ENCODE peak calls at places on chromosomes 3 and 15, in six cellular contexts. X is neuronal stem cell, B is H1, T is H9, O is IMR-90, F is mesenchymal stem cell. S is an unnamed sample.
A peak's percentile ranks its signal among the peaks of the same experiment; 100 is the strongest.

GRCh38 chr3:127679534-127680145 is 6.9 kb downstream of the ABTB1 start:
- DNase-seq in X (no peak), B (peak; percentile 82), T (peak; percentile 63), O (no peak), F (no peak), S (no peak)

GRCh38 chr15:57340673-57341259 is 35.5 kb upstream of the CGNL1 start:
- DNase-seq in X (peak; percentile 48), B (no peak), T (peak; percentile 64), O (peak; percentile 65), F (peak; percentile 61), S (peak; percentile 71)

GRCh38 chr3:140541975-140542653 is 135.8 kb upstream of the TRIM42 start:
- DNase-seq in F (no peak), O (no peak), B (no peak), T (no peak), X (no peak), S (no peak)

GRCh38 chr3:66593978-66594377 is 93.2 kb upstream of the LRIG1 start:
- DNase-seq in T (no peak), X (no peak), O (peak; percentile 99), B (no peak), F (peak; percentile 82), S (peak; percentile 7)

GRCh38 chr3:178385280-178385952 is 150.8 kb upstream of the KCNMB2 start:
- DNase-seq in F (peak; percentile 59), T (no peak), X (peak; percentile 48), B (peak; percentile 50), O (peak; percentile 51), S (peak; percentile 48)

GRCh38 chr15:50685976-50686467 is 575 bp downstream of the TRPM7 start:
- DNase-seq in O (peak; percentile 47), F (peak; percentile 63), T (peak; percentile 65), X (no peak), B (peak; percentile 72), S (peak; percentile 87)

GRCh38 chr3:69675773-69676660 is 63.2 kb upstream of the MITF start:
- DNase-seq in O (no peak), F (no peak), T (no peak), B (no peak), X (no peak), S (no peak)

GRCh38 chr3:42063886-42064285 is 27.3 kb upstream of the TRAK1 start:
- DNase-seq in T (no peak), B (no peak), O (peak; percentile 79), F (peak; percentile 68), X (no peak), S (no peak)

GRCh38 chr3:71450162-71450561 is 133.4 kb downstream of the FOXP1 start:
- DNase-seq in O (no peak), T (no peak), X (no peak), B (no peak), F (no peak), S (no peak)

GRCh38 chr15:84755736-84756527 is 7.5 kb downstream of the ZNF592 start:
- DNase-seq in B (no peak), T (no peak), F (no peak), O (no peak), X (no peak), S (peak; percentile 50)

GRCh38 chr3:23865595-23866396 is 51.0 kb downstream of the NKIRAS1 start:
- DNase-seq in F (peak; percentile 84), X (peak; percentile 71), T (peak; percentile 60), B (no peak), O (peak; percentile 38), S (peak; percentile 88)

GRCh38 chr15:94644433-94644832 is 413.1 kb downstream of the MCTP2 start:
- DNase-seq in B (no peak), X (no peak), F (no peak), T (no peak), O (no peak), S (no peak)

GRCh38 chr15:60871731-60872130 is 357.4 kb downstream of the RORA start:
- DNase-seq in T (no peak), O (peak; percentile 42), F (peak; percentile 5), X (no peak), B (no peak), S (no peak)

GRCh38 chr3:63961891-63962290 is 49.7 kb upstream of the SCAANT1 start:
- DNase-seq in O (peak; percentile 68), T (no peak), F (peak; percentile 61), X (no peak), B (no peak), S (peak; percentile 70)

GRCh38 chr15:50119063-50119700 is at the start of gene ATP8B4:
- DNase-seq in X (peak; percentile 46), B (no peak), T (peak; percentile 31), O (no peak), F (no peak), S (peak; percentile 58)

GRCh38 chr3:154148541-154148940 is 27.4 kb downstream of the ARHGEF26 start:
- DNase-seq in X (no peak), B (no peak), O (no peak), F (no peak), T (no peak), S (peak; percentile 75)

GRCh38 chr3:113495035-113495434 is 19.9 kb downstream of the SPICE1 start:
- DNase-seq in F (peak; percentile 29), T (no peak), O (peak; percentile 44), X (no peak), B (no peak), S (peak; percentile 32)

GRCh38 chr15:71718116-71718910 is 92.0 kb upstream of the NR2E3 start:
- DNase-seq in X (no peak), B (no peak), F (no peak), T (no peak), O (no peak), S (no peak)

GRCh38 chr3:147616998-147617619 is 207.9 kb downstream of the ZIC1 start:
- DNase-seq in O (peak; percentile 12), F (peak; percentile 17), B (no peak), T (no peak), X (no peak), S (peak; percentile 31)

GRCh38 chr15:44812029-44812517 is 75.7 kb downstream of the TRIM69 start:
- DNase-seq in X (no peak), O (no peak), B (no peak), F (no peak), T (no peak), S (no peak)

GRCh38 chr3:186331043-186331442 is 31.0 kb downstream of the DGKG start:
- DNase-seq in B (no peak), T (no peak), F (no peak), X (no peak), O (no peak), S (no peak)

GRCh38 chr3:177620073-177620472 is 422.8 kb upstream of the TBL1XR1 start:
- DNase-seq in X (no peak), T (no peak), O (no peak), B (no peak), F (no peak), S (no peak)

GRCh38 chr3:24985631-24986030 is 442.4 kb upstream of the RARB start:
- DNase-seq in B (no peak), O (no peak), F (no peak), T (no peak), X (no peak), S (no peak)

GRCh38 chr3:162170581-162170980 is 674.0 kb downstream of the OTOL1 start:
- DNase-seq in B (no peak), O (peak; percentile 26), T (no peak), F (no peak), X (no peak), S (no peak)

GRCh38 chr3:42815826-42816225 is 6.6 kb downstream of the ACKR2 start:
- DNase-seq in O (no peak), B (no peak), T (no peak), X (no peak), F (no peak), S (no peak)

GRCh38 chr3:42005426-42005825 is 43.5 kb upstream of the ULK4 start:
- DNase-seq in X (no peak), F (no peak), T (no peak), O (no peak), B (no peak), S (no peak)

GRCh38 chr3:150253622-150254021 is 154.5 kb upstream of the TSC22D2 start:
- DNase-seq in X (no peak), B (no peak), F (peak; percentile 33), O (no peak), T (no peak), S (no peak)

GRCh38 chr3:55069950-55070349 is 142.1 kb upstream of the LRTM1 start:
- DNase-seq in F (no peak), B (no peak), T (no peak), O (no peak), X (no peak), S (peak; percentile 63)

GRCh38 chr15:31552482-31553099 is 226.0 kb downstream of the KLF13 start:
- DNase-seq in O (peak; percentile 24), T (no peak), F (no peak), X (no peak), B (no peak), S (no peak)

GRCh38 chr3:130601662-130602061 is 84.7 kb downstream of the COL6A6 start:
- DNase-seq in X (no peak), F (no peak), B (no peak), O (peak; percentile 40), T (no peak), S (no peak)
- H3K4me2 ChIP-seq in X (no peak overlapping the region), F (no peak overlapping the region), B (no peak overlapping the region), O (peak overlapping the region; percentile 65), T (no peak overlapping the region), S (no peak overlapping the region)

GRCh38 chr15:73125219-73125618 is 73.0 kb downstream of the NEO1 start:
- DNase-seq in X (no peak), T (no peak), B (no peak), O (peak; percentile 35), F (peak; percentile 71), S (peak; percentile 66)

GRCh38 chr15:73116164-73116563 is 63.9 kb downstream of the NEO1 start:
- DNase-seq in F (no peak), T (no peak), O (no peak), B (no peak), X (no peak), S (no peak)

GRCh38 chr15:73120269-73120668 is 68.0 kb downstream of the NEO1 start:
- DNase-seq in X (no peak), T (no peak), O (no peak), F (no peak), B (no peak), S (no peak)
- H2BK15ac ChIP-seq in X (no peak overlapping the region), T (no peak overlapping the region), O (no peak overlapping the region), F (no peak overlapping the region), B (no peak overlapping the region), S (no peak overlapping the region)

GRCh38 chr3:62911531-62911930 is 36.3 kb upstream of the CADPS start:
- DNase-seq in F (no peak), B (no peak), T (no peak), X (no peak), O (no peak), S (no peak)
- H3K4me2 ChIP-seq in F (no peak overlapping the region), B (no peak overlapping the region), T (no peak overlapping the region), X (no peak overlapping the region), O (no peak overlapping the region), S (no peak overlapping the region)

DNA sequence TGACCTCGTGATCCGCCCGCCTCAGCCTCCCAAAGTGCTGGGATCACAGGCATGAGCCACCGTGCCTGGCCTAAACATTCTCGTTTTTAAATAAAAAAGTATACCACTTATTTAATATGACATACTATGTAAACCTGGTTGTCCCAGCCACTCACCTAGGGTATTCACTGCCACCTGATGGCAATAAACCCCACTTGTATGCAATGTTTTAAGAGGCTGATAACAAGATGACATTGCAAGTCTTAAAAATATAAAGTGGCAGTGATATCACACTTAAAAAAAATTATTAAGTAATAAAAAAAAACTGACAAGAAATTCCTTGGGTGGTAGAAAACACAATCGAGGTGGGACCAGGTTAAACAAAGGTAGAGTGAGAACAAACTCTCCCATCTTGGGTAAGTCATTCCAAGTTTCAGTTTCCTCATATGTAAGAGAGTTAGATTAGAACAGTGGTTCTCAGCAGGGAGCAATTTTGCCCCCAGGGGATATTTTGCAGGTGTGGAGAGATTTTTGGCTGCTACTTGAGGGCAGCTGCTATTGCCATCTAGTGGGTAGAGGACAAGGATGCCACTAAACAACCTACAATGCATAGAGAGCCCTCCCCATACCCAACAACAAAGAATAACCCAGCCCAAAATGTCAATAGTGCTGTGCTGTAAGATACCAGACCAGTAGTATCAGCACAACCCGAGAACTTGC is 14.5 kb downstream of the ARF4 start:
- DNase-seq in T (peak; percentile 48), F (no peak), B (no peak), X (no peak), O (no peak), S (peak; percentile 81)
- H2BK15ac ChIP-seq in T (no peak overlapping the region), F (no peak overlapping the region), B (no peak overlapping the region), X (no peak overlapping the region), O (no peak overlapping the region), S (no peak overlapping the region)